ENCODE peak calls at places on chromosomes 13 and 19, in six cellular contexts. L is ascending aorta, H is PC-9, Y is BJ, U is uterus, J is stomach. B is an unnamed sample. For H3K36me3, the result is how much of the 10 kb centered on the place peaks cover.

GRCh38 chr13:59823495-59823894 is 340.2 kb downstream of the DIAPH3 start:
- DNase-seq in L (no peak), H (no peak), Y (no peak), U (no peak), J (no peak), B (no peak)

GRCh38 chr13:80348750-80349149 is 7.8 kb upstream of the SPRY2 start:
- DNase-seq in L (no peak), H (no peak), Y (no peak), U (no peak), J (no peak), B (no peak)

GRCh38 chr13:39527961-39528720 is 74.9 kb downstream of the LHFPL6 start:
- DNase-seq in L (no peak), H (peak), Y (peak), U (no peak), J (no peak), B (no peak)

GRCh38 chr19:1992759-1993260 is 22.7 kb downstream of the BTBD2 start:
- DNase-seq in L (no peak), H (no peak), Y (no peak), U (peak), J (no peak), B (no peak)

GRCh38 chr19:18062043-18062442 is 24.7 kb downstream of the IL12RB1 start:
- DNase-seq in L (no peak), H (no peak), Y (no peak), U (no peak), J (no peak), B (no peak)

GRCh38 chr19:5345895-5346386 is 5.3 kb upstream of the PTPRS start:
- DNase-seq in L (no peak), H (peak), Y (no peak), U (no peak), J (no peak), B (no peak)

GRCh38 chr19:44741841-44742352 is 6.6 kb upstream of the BCL3 start:
- DNase-seq in L (peak), H (peak), Y (peak), U (peak), J (peak), B (peak)

GRCh38 chr13:41654800-41655199 is 197.4 kb downstream of the RGCC start:
- DNase-seq in L (no peak), H (no peak), Y (no peak), U (no peak), J (no peak), B (no peak)

GRCh38 chr19:35011091-35011689 is 11.1 kb downstream of the GRAMD1A start:
- DNase-seq in L (no peak), H (no peak), Y (no peak), U (no peak), J (no peak), B (no peak)

GRCh38 chr19:41627966-41628675 is 1.2 kb upstream of the CEACAM4 start:
- DNase-seq in L (no peak), H (no peak), Y (no peak), U (no peak), J (no peak), B (no peak)
- H3K36me3 ChIP-seq in L (under half), H (under half), Y (under half), U (under half), J (under half), B (under half)

DNA sequence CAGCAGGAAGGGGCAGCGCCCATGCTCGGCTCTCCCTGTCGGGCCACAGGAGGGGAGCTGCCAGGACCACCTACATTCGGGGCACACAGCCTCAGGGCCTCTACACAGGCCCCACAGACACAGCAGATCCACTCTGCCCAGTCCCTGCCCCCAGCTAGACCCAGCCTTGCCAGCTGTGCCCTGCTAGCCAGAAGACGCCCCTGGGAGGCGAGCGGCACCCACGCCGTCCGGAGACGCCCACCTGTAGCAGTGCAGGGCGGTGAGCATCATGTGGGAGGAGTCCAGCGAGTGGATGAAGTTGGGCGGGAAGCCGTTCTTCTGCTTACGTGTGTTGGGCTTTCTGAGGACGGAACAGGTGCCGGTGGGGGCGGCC is 15.1 kb downstream of the POLRMT start:
- DNase-seq in L (no peak), H (no peak), Y (no peak), U (no peak), J (no peak), B (no peak)
- H3K36me3 ChIP-seq in L (half or more), H (under half), Y (under half), U (under half), J (half or more), B (under half)

DNA sequence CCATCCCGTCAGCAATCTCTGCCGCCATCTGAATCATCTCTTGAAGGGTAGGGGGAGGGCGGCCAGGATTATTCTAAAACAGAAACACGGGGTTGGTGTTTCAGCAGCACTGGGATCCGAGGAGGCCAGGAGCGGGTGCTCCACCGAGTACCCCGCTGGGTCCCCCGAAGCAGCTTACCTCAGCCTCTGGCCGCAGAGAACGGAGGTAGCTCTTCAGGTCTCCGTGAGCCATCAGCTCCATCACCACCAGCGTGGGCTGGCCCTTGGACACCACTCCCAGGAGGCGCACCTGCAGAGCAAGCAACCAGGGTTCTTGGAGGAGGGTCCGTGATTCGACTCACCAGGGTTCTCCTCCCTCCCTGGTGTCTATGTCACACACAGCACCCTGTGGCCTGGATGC is 53.2 kb downstream of the ZNF557 start:
- DNase-seq in L (no peak), H (no peak), Y (no peak), U (no peak), J (no peak), B (no peak)
- H3K36me3 ChIP-seq in L (half or more), H (under half), Y (under half), U (under half), J (half or more), B (half or more)

GRCh38 chr19:3958836-3959765 is 11.8 kb downstream of the DAPK3 start:
- DNase-seq in L (no peak), H (no peak), Y (no peak), U (no peak), J (no peak), B (no peak)
- H3K36me3 ChIP-seq in L (half or more), H (under half), Y (under half), U (under half), J (half or more), B (half or more)

DNA sequence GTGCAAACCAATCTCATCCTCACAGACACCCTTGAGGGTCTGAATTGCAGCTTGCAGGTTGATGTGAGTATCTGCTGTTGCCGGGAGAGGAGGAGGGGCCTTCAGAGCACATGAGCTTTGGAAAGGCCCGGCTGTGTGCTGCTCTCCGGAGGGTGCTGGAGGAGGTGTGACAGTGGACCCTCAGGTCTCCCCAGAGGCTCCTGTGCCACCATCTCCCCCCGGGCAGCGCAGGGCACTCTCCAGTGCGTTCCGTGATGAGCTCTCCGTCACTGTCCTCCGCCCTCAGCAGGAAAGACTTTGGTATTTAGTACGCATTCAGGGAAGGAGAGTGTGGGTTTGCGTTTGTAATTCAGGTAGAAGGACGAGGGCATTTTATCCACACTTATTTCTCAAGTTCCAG is 20.0 kb downstream of the LAMP1 start:
- DNase-seq in L (no peak), H (no peak), Y (no peak), U (no peak), J (no peak), B (no peak)
- H3K36me3 ChIP-seq in L (half or more), H (under half), Y (under half), U (under half), J (half or more), B (under half)

DNA sequence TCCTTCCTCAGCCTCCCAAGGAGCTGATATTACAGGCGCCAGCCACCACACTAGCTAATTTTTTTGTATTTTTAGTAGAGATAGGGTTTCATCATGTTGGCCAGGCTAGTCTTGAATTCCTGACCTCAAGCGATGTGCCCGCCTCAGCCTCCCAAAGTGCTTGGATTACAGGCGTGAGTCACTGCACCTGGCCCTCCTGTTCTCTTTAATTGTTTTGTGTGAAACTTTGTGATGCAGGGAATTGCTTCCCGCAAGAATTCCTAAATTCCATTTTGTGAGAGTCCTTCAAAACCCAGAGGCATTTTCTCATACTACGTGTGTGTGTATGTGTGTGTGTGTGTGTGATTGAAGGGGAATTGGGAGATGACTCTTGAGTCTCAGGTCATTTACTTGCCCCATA is 65.0 kb upstream of the ZNF835 start:
- DNase-seq in L (no peak), H (no peak), Y (no peak), U (no peak), J (no peak), B (no peak)
- H3K36me3 ChIP-seq in L (under half), H (under half), Y (under half), U (under half), J (under half), B (under half)

GRCh38 chr13:27038323-27038722 is 133.3 kb downstream of the USP12 start:
- DNase-seq in L (no peak), H (peak), Y (no peak), U (no peak), J (no peak), B (no peak)

GRCh38 chr13:27040826-27041108 is 130.8 kb downstream of the USP12 start:
- DNase-seq in L (no peak), H (no peak), Y (no peak), U (no peak), J (no peak), B (no peak)

GRCh38 chr13:27037571-27037970 is 134.0 kb downstream of the USP12 start:
- DNase-seq in L (no peak), H (no peak), Y (no peak), U (no peak), J (no peak), B (no peak)

GRCh38 chr13:27037171-27037570 is 134.4 kb downstream of the USP12 start:
- DNase-seq in L (no peak), H (no peak), Y (no peak), U (no peak), J (no peak), B (no peak)

GRCh38 chr13:27039171-27039701 is 132.4 kb downstream of the USP12 start:
- DNase-seq in L (no peak), H (no peak), Y (no peak), U (no peak), J (no peak), B (no peak)
- H3K36me3 ChIP-seq in L (under half), H (under half), Y (under half), U (under half), J (under half), B (under half)

DNA sequence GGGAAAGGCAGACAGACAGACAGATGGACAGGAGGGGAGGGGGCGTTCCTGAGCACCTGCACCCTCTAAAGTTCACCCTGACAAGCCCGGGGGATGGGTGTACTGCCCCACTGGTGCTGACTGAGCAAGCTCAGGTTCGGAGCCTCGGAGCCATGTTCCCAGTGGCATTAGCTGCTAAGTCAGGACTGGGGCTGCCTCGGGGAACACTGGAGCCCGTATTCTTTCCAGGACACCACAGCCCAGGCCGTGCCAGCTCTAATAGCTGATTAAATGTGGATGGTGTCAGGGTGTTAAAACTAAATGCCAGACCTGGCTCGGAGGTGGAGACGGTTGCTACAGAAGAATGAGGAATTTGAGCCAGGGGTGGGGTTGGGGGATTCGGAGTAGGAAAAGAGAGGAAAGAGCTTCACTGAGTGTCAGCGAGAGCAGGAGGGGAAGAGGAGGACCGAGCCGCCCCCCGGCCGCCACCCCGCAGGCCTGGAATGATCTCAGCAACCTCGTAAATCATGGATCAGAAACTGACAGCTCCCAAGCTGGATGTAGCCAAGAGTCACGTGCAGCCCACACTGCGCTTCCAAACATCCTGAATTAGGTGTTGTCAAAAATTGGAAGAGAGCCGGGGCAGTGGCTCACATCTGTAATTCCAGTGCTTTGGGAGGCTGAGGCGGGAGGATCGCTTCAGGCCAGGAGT is 10.4 kb downstream of the MAP2K2 start:
- DNase-seq in L (no peak), H (no peak), Y (no peak), U (no peak), J (no peak), B (no peak)
- H3K36me3 ChIP-seq in L (half or more), H (under half), Y (under half), U (under half), J (half or more), B (under half)